ENCODE peak calls at places on chromosomes 7 and 10, in seven cellular contexts. D is HCT116, S is SK-N-SH, O is HepG2, V is K562, R is H1, B is GM12878. U is an unnamed sample.
A peak's percentile ranks its signal among the peaks of the same experiment; 100 is the strongest.

GRCh38 chr10:80177781-80178636 is 27.3 kb downstream of the ANXA11 start:
- DNase-seq in O (no peak), R (no peak), V (no peak), D (no peak), B (no peak), S (no peak), U (no peak)

GRCh38 chr10:71073451-71074175 is 138.8 kb upstream of the UNC5B start:
- DNase-seq in S (peak; percentile 20), V (no peak), O (no peak), B (no peak), R (no peak), D (no peak), U (no peak)

GRCh38 chr10:31936086-31936485 is 7.5 kb upstream of the ARHGAP12 start:
- DNase-seq in R (no peak), B (no peak), S (no peak), V (no peak), D (no peak), O (no peak), U (no peak)

GRCh38 chr7:1674161-1675035 is 4.3 kb downstream of the ELFN1 start:
- DNase-seq in D (no peak), S (peak; percentile 27), R (no peak), V (no peak), B (no peak), O (no peak), U (no peak)

GRCh38 chr10:74750848-74751274 is 75.5 kb upstream of the KAT6B start:
- DNase-seq in V (no peak), O (no peak), B (peak; percentile 25), D (no peak), S (no peak), R (no peak), U (no peak)

GRCh38 chr7:45687185-45687560 is 113.0 kb downstream of the ADCY1 start:
- DNase-seq in D (no peak), R (no peak), S (no peak), B (no peak), O (no peak), V (no peak), U (no peak)

GRCh38 chr10:17028843-17029580 is 100.6 kb downstream of the CUBN start:
- DNase-seq in O (no peak), B (no peak), D (no peak), V (no peak), R (no peak), S (no peak), U (no peak)

GRCh38 chr7:131294553-131294952 is 33.1 kb upstream of the MKLN1 start:
- DNase-seq in B (no peak), S (peak; percentile 60), D (no peak), O (peak; percentile 7), V (no peak), R (no peak), U (no peak)

GRCh38 chr10:74208081-74208480 is 57.1 kb downstream of the ADK start:
- DNase-seq in V (no peak), B (no peak), R (no peak), O (no peak), S (no peak), D (no peak), U (no peak)

GRCh38 chr7:1137517-1138167 is 22.4 kb downstream of the ZFAND2A start:
- DNase-seq in O (no peak), R (no peak), V (no peak), B (no peak), D (no peak), S (no peak), U (no peak)

GRCh38 chr10:132460691-132461090 is 63.7 kb downstream of the PWWP2B start:
- DNase-seq in D (no peak), S (no peak), B (no peak), R (no peak), V (no peak), O (no peak), U (no peak)

GRCh38 chr7:158649279-158649678 is 55.3 kb downstream of the NCAPG2 start:
- DNase-seq in B (no peak), O (peak; percentile 67), R (no peak), V (peak; percentile 61), D (no peak), S (peak; percentile 70), U (no peak)

GRCh38 chr10:51980752-51981151 is 281.4 kb upstream of the CSTF2T start:
- DNase-seq in S (no peak), D (no peak), B (no peak), O (no peak), V (no peak), R (no peak), U (no peak)

GRCh38 chr7:114574384-114574783 is 159.8 kb downstream of the FOXP2 start:
- DNase-seq in R (no peak), V (no peak), O (no peak), S (no peak), D (no peak), B (no peak), U (no peak)

GRCh38 chr10:97123713-97124112 is 62.0 kb downstream of the SLIT1 start:
- DNase-seq in B (no peak), D (no peak), V (no peak), S (no peak), O (no peak), R (no peak), U (no peak)

GRCh38 chr7:79401254-79401653 is 52.2 kb downstream of the MAGI2 start:
- DNase-seq in V (no peak), S (no peak), B (no peak), R (no peak), O (no peak), D (no peak), U (no peak)

GRCh38 chr7:100504887-100505611 is 21.3 kb downstream of the NYAP1 start:
- DNase-seq in B (no peak), S (no peak), R (no peak), D (no peak), O (no peak), V (peak; percentile 7), U (no peak)

GRCh38 chr7:100510437-100511239 is 26.9 kb downstream of the NYAP1 start:
- DNase-seq in B (no peak), O (no peak), R (no peak), D (no peak), V (peak; percentile 60), S (no peak), U (no peak)

GRCh38 chr7:100503350-100503735 is 19.6 kb downstream of the NYAP1 start:
- DNase-seq in D (peak; percentile 62), S (no peak), R (no peak), V (peak; percentile 6), B (no peak), O (peak; percentile 72), U (no peak)

GRCh38 chr7:100509213-100509612 is 25.5 kb downstream of the NYAP1 start:
- DNase-seq in S (no peak), B (no peak), V (peak; percentile 2), R (no peak), D (no peak), O (no peak), U (no peak)

GRCh38 chr7:100506356-100506930 is 22.7 kb downstream of the NYAP1 start:
- DNase-seq in B (no peak), V (peak; percentile 35), R (no peak), D (no peak), S (peak; percentile 41), O (peak; percentile 50), U (no peak)
- TF ChIP-seq JUND in B (no peak), V (no peak), R (no peak), D (no peak), S (no peak), O (no peak), U (no peak)

GRCh38 chr7:153152786-153153185 is 393.2 kb downstream of the ACTR3B start:
- DNase-seq in O (no peak), B (no peak), V (no peak), D (no peak), S (no peak), R (no peak), U (no peak)

GRCh38 chr7:153158204-153158603 is 398.7 kb downstream of the ACTR3B start:
- DNase-seq in V (no peak), D (no peak), O (no peak), B (no peak), S (no peak), R (no peak), U (no peak)
- TF ChIP-seq JUND in V (no peak), D (no peak), O (no peak), B (no peak), S (no peak), R (no peak), U (no peak)

DNA sequence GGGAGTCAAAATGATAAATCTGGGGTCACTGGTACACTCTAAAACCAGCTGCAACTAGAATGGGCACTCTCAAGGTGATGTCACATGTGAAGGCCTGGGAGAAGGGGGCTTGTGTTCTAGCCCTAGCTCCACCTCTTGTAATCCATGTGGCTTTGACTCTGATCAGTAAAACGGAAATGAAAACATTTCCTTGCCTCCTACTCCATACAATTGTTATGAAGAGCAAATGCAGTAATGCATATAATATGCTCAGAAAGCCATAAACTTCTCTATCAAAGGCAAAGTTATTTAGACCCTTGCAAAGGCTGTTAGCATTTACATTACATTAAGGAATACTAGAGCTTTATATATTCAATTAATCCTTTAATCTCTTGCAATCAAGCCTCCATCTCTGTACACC is 227.9 kb upstream of the NFE2L3 start:
- DNase-seq in V (no peak), R (no peak), S (no peak), B (no peak), O (no peak), D (no peak), U (no peak)
- TF ChIP-seq JUND in V (no peak), R (no peak), S (no peak), B (no peak), O (no peak), D (no peak), U (no peak)

GRCh38 chr10:59589721-59590120 is 119.9 kb downstream of the SLC16A9 start:
- DNase-seq in S (no peak), O (no peak), R (no peak), B (no peak), D (no peak), V (no peak), U (no peak)
- TF ChIP-seq JUND in S (no peak), O (no peak), R (no peak), B (no peak), D (no peak), V (no peak), U (no peak)

DNA sequence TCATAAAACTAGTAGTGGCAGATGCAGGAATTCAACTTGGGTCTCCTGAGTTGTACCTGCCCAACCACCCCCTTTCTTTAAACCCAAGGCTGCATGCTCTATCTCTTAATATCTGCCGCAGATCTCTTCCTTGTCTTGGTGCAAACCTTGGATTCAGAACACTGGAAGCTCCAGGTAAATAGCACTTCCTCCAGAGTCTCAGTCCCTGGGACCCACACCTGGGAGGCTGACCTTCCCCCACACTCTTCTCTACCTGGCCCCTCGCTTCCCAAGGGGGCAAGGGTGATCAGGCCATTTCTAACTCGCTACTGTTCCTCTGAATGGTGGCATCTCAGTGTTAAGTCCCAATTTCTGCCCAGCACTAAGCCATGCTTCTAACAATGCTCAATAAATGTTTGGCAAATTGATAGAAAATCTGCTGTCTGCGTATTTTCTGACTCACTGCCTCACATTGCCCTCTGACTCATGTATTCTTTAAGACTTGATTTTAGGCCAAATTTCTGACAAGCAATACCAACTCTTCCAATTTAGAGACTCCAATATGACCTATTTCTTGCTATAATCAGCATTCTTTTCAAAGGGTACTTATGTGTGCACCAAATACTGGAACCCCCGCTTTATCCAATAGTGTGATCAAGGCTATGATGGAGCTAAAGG is 68.0 kb upstream of the PPP1R3C start:
- DNase-seq in D (no peak), S (no peak), V (no peak), B (no peak), R (no peak), O (no peak), U (no peak)
- TF ChIP-seq JUND in D (no peak), S (peak; percentile 88), V (no peak), B (no peak), R (no peak), O (no peak), U (no peak)

U was measured in T47D.